ENCODE peak calls at places on chromosomes 13 and 19, in eight cellular contexts. F, X, Z, D, Q, K, W and N are unnamed samples. For H3K9me3 and H3K36me3, the result is how much of the 10 kb centered on the place peaks cover.

GRCh38 chr13:110300090-110300815 is 6.7 kb downstream of the COL4A1 start:
- DNase-seq in W (no peak), F (no peak), X (no peak), K (no peak), Z (no peak), Q (no peak), D (peak), N (no peak)

GRCh38 chr13:38735655-38736440 is 49.0 kb downstream of the FREM2 start:
- DNase-seq in K (no peak), W (no peak), F (no peak), X (no peak), Z (no peak), Q (no peak), D (no peak), N (no peak)

GRCh38 chr13:89856512-89856911 is 1491.0 kb upstream of the MIR17HG start:
- DNase-seq in W (no peak), D (no peak), K (no peak), Q (no peak), X (no peak), F (no peak), Z (no peak), N (no peak)

GRCh38 chr19:53977991-53978731 is 13.3 kb upstream of the CACNG6 start:
- DNase-seq in D (peak), F (peak), Q (no peak), W (no peak), Z (no peak), K (peak), X (peak), N (peak)

GRCh38 chr13:90502143-90502542 is 845.3 kb upstream of the MIR17HG start:
- DNase-seq in D (no peak), Z (no peak), W (no peak), F (no peak), X (no peak), Q (no peak), K (no peak), N (no peak)

GRCh38 chr19:41570179-41570578 is 5.8 kb upstream of the CEACAM21 start:
- DNase-seq in X (no peak), K (no peak), D (no peak), W (no peak), Z (no peak), Q (no peak), F (no peak), N (no peak)

GRCh38 chr13:105135852-105136251 is 1399.6 kb downstream of the EFNB2 start:
- DNase-seq in W (no peak), X (no peak), Z (no peak), K (no peak), F (no peak), D (no peak), Q (no peak), N (no peak)

GRCh38 chr13:50033696-50034095 is 18.5 kb downstream of the KCNRG start:
- DNase-seq in D (peak), Z (no peak), F (no peak), K (no peak), W (no peak), X (no peak), Q (no peak), N (no peak)

GRCh38 chr13:48334534-48335127 is 31.1 kb downstream of the RB1 start:
- DNase-seq in K (no peak), Q (no peak), W (no peak), D (peak), X (no peak), Z (no peak), F (no peak), N (no peak)

GRCh38 chr19:4327252-4327876 is 11.3 kb downstream of the STAP2 start:
- DNase-seq in Z (peak), D (peak), X (peak), W (peak), Q (peak), K (no peak), F (peak), N (peak)

GRCh38 chr19:1395194-1396018 is 5.9 kb downstream of the GAMT start:
- DNase-seq in Q (no peak), W (no peak), Z (no peak), F (no peak), D (no peak), K (no peak), X (no peak), N (no peak)

GRCh38 chr13:65789815-65790214 is 1440.3 kb downstream of the PCDH9 start:
- DNase-seq in Z (no peak), Q (no peak), D (peak), K (no peak), F (no peak), W (no peak), X (no peak), N (no peak)

GRCh38 chr13:94006271-94006670 is 473.2 kb downstream of the DCT start:
- DNase-seq in W (no peak), D (no peak), Z (no peak), K (no peak), X (no peak), F (no peak), Q (no peak), N (no peak)

DNA sequence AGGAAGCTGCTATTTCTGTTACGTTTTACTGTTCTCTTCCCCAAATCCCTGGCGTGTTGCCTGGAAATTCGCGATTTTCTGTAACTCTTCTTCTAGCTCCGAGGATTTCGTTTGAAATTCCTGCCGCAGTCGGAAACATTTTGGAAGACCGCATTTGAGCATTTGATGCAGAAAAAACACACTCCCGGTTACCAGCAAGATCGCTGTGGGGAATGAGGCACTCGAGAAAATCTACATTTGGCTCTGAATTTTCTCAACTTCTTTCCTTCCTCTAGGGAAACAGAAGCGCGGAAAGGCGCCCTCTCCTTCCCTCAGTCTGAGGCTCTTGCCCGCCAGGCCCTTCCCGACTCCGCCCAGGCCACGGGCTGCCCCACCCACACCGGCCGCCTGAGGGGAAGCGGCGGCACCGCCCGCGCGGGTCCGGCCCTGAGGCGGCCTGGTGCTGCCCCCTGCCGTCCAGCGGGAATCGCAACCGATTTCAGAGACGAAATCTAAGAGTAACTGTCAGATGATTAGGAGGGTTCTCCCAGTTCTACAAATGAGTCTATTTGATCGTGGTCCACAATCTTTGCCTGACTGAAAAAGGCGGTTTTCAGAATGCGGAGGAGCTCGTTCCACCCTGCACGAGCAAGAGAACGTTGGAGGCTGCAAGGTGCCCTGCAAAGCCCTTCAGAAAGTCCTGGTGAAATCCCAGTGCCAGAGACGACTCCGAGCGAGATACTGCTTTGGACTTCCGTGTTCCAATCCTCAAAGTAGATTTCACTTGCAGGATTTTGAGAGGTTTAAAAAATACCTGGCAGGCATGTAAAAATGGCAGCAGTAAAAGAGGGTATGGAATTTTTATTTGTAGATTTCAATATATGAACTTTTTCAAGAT is 18.4 kb upstream of the TUBGCP3 start:
- DNase-seq in Z (peak), W (peak), X (peak), Q (peak), D (peak), F (peak), K (peak), N (peak)
- H3K9me3 ChIP-seq in Z (under half), W (under half), X (under half), Q (under half), D (under half), F (under half), K (under half), N (under half)

DNA sequence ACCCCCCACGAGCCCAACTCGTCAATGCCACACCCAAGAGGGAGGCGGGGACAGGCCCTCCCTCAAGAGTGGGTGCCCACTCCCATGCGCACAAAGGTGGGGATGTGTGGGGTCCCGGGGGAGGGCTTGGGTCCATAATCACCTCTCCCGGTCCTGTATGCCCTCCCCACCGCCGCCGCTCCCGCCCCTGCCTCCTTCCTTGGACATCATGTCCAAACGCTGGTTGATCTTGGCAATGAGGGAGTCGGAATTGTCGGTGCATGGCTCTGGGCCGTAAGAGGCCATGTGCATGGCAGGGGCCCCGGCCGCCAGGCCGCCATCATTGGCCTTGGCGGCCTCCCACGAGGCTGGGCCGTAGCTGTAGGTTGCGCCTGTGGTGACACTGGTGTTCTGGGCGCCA is 5.9 kb downstream of the AKAP8 start:
- DNase-seq in F (no peak), D (no peak), Q (no peak), X (no peak), K (no peak), W (no peak), Z (no peak), N (no peak)
- H3K36me3 ChIP-seq in F (under half), D (under half), Q (under half), X (half or more), K (half or more), W (half or more), Z (under half), N (half or more)

DNA sequence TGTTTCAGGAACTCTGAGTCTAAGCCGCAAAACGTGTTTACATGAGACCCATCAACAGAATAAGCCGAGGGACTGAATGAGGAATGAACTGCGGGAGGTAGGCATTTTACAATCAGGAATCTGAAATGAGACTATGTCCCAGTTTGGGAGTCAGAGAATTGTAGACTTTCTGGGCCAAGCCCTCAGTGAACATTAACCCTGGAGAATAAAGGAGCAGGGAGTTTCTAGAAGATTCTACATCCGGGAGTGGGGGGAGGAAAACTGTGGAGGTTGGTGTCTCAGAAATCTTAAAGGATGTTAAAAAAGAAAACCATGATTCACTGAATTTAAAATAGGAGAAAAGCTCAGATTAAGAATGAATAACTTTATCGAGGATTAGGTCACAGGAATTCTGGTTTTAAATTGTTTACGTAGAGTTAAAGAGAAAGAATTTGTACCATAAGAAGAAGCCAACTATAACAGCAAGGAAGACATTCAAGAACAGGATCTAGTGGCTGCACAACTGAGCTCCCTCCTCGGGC is 18.5 kb downstream of the RFX2 start:
- DNase-seq in F (no peak), Q (no peak), K (no peak), W (no peak), X (no peak), Z (no peak), D (peak), N (no peak)
- H3K4me3 ChIP-seq in F (peak), Q (peak), K (peak), W (peak), X (peak), Z (no peak), D (peak), N (peak)

DNA sequence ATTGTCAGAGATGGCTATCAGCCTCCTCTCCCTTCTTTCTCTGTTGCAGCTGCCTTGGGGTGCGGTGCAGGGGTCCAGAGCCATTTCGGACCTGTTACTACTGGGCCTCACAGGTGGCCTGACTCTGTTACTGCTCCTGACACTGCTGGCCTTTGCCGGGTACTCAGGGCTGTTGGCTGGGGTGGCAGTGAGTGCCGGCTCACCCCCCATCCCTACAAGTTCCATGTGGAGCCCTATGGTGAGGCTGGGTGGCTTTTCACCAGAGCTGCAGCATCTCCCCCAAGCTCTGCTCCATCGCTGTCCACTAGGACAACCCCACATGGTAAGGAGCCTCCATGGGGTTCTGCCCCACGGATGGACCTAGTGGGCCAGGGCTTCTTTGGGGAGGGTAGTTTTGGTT is 13.7 kb upstream of the ZNF492 start:
- DNase-seq in X (no peak), Q (no peak), D (no peak), F (no peak), Z (no peak), K (no peak), W (no peak), N (no peak)
- H3K9me3 ChIP-seq in X (under half), Q (under half), D (under half), F (under half), Z (under half), K (under half), W (under half), N (under half)

DNA sequence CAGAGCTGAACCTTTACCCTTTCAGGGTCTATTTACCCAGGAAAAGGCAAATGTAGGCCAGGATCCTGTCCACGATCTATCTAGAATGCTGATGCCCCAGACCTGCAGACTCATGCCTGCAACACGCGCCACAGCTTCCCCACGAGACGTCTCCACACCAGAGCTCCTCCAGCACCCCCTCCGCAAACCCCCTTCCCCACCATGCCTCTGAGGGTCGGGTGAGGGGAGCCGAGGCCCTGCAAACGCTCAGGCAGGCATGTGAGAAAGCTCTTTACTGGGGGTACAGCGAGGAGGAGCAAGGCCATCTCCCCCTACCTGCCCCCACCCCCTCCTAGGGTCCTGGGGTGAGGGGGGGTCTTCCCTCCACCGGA is 8.9 kb downstream of the DYRK1B start:
- DNase-seq in F (no peak), K (no peak), W (no peak), X (no peak), Z (no peak), D (no peak), Q (no peak), N (no peak)
- H3K36me3 ChIP-seq in F (under half), K (under half), W (under half), X (half or more), Z (under half), D (under half), Q (under half), N (half or more)

DNA sequence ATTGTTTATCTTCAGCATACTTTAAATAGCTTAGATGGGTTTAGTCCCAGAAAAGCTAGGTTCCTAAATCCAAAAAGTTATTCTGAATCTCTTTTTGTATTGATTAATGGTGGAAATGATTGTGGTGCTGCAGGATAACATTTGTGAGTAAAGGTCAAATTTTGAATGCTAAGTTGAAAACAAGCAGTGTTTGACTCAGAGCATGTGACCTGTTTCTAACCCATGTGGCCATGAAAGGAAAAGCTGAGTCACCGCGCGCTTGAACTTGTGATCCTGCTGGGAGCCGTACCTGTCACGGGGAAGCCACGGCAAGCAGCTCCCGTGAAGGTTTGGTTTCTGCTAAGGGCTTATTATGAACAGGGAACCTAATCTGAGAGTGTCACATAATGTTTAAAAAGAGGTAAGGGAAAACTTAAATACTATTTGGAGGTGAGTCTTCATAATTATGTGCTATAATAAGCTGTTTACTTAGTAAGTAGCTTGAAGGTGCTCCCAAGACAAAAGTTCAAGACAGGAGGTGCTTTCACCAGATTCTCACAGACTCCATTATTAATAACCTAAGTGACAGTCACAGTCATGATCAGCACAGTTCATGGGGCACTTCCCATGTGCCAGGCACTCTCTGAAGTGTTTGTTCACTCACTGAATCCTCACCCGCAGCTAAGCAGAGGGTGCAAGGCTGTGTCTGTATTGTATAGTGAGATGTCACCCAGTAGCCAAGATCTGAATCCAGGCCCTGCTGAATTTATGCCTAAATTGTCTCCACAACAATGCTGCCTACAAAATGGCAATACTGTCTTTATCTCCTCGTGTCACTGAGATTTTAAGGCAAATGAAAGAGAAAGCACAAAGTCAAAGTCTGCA is 286.5 kb downstream of the MYO16 start:
- DNase-seq in Q (peak), F (peak), X (no peak), D (peak), W (peak), Z (no peak), K (peak), N (peak)
- H3K4me3 ChIP-seq in Q (no peak), F (no peak), X (no peak), D (no peak), W (peak), Z (no peak), K (peak), N (peak)

GRCh38 chr19:45071545-45071938 is 4.7 kb downstream of the ZNF296 start:
- DNase-seq in W (no peak), D (no peak), K (no peak), F (no peak), Z (no peak), Q (peak), X (no peak), N (no peak)

GRCh38 chr19:45071969-45072790 is 4.1 kb downstream of the ZNF296 start:
- DNase-seq in X (no peak), Z (no peak), K (no peak), D (no peak), Q (peak), W (no peak), F (no peak), N (no peak)

GRCh38 chr19:45070214-45070613 is 6.1 kb downstream of the ZNF296 start:
- DNase-seq in Q (no peak), F (no peak), K (no peak), W (no peak), D (no peak), X (no peak), Z (no peak), N (no peak)

GRCh38 chr19:45069056-45069455 is 7.2 kb downstream of the ZNF296 start:
- DNase-seq in Z (no peak), W (no peak), D (no peak), X (no peak), K (no peak), Q (peak), F (no peak), N (peak)

DNA sequence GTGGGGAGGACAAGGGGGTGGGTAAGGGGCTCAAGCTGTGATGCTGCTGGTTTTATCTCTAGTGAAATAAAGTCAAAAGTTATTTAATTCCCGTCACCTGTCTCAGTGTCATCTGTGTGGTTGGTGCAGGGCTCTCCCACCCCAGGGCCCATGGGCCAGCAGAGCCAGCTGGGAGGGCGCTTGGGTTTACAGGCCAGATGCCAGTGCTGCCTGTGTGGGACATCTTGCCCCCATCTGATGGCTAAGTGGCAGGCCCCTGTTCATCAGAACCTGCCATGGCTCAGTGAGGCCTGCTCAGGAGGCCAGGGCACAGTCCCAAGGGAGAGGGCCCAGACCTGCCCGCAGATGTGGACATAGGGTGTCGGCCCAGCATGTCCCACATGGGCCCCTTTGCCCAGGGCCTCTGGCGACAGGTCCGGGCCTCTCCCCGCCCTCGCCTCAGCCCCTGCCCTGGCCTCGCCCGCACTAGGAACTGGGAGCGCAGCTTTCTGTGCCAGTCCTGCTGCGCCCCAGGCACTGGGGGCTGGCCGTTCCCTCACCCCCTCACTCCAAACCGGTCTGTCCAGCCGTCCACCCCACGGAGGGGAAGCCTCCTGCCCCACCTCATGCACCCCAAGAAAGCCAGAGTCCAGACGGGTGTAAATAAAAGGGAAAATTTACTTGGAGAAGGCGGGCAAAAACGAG is 5.3 kb downstream of the ZNF296 start:
- DNase-seq in F (no peak), Z (no peak), K (no peak), X (no peak), Q (peak), W (no peak), D (no peak), N (no peak)
- H3K9me3 ChIP-seq in F (under half), Z (under half), K (under half), X (under half), Q (under half), W (under half), D (under half), N (under half)